ENCODE peak calls at places on chromosome 6, in five cellular contexts. One of them, this sample, is unnamed.

GRCh38 chr6:155472886-155473285 is 17.2 kb upstream of the NOX3 start:
- DNase-seq in activated CD4-positive, alpha-beta T cell treated with anti-CD3 and anti-CD28 coated beads, Interleukin-2, amount 50 U/mL, for 1 hour: no peak
- DNase-seq in memory B cell: no peak
- DNase-seq in stimulated activated CD8-positive, alpha-beta memory T cell treated with anti-CD3 and anti-CD28 coated beads, Interleukin-2, amount 100 ng/mL, for 1 hour: no peak
- DNase-seq in cerebellar cortex: no peak
- DNase-seq in this sample: no peak

GRCh38 chr6:44628347-44628746 is 240.8 kb downstream of the CDC5L start:
- DNase-seq in activated CD4-positive, alpha-beta T cell treated with anti-CD3 and anti-CD28 coated beads, Interleukin-2, amount 50 U/mL, for 1 hour: no peak
- DNase-seq in memory B cell: no peak
- DNase-seq in stimulated activated CD8-positive, alpha-beta memory T cell treated with anti-CD3 and anti-CD28 coated beads, Interleukin-2, amount 100 ng/mL, for 1 hour: no peak
- DNase-seq in cerebellar cortex: no peak
- DNase-seq in this sample: no peak

GRCh38 chr6:36067374-36068011 is 39.9 kb downstream of the MAPK14 start:
- DNase-seq in activated CD4-positive, alpha-beta T cell treated with anti-CD3 and anti-CD28 coated beads, Interleukin-2, amount 50 U/mL, for 1 hour: no peak
- DNase-seq in memory B cell: no peak
- DNase-seq in stimulated activated CD8-positive, alpha-beta memory T cell treated with anti-CD3 and anti-CD28 coated beads, Interleukin-2, amount 100 ng/mL, for 1 hour: no peak
- DNase-seq in cerebellar cortex: no peak
- DNase-seq in this sample: no peak

GRCh38 chr6:168150551-168151444 is 71.8 kb upstream of the FRMD1 start:
- DNase-seq in activated CD4-positive, alpha-beta T cell treated with anti-CD3 and anti-CD28 coated beads, Interleukin-2, amount 50 U/mL, for 1 hour: no peak
- DNase-seq in memory B cell: no peak
- DNase-seq in stimulated activated CD8-positive, alpha-beta memory T cell treated with anti-CD3 and anti-CD28 coated beads, Interleukin-2, amount 100 ng/mL, for 1 hour: no peak
- DNase-seq in cerebellar cortex: no peak
- DNase-seq in this sample: no peak

GRCh38 chr6:25169551-25170335 is 109.4 kb upstream of the CARMIL1 start:
- DNase-seq in activated CD4-positive, alpha-beta T cell treated with anti-CD3 and anti-CD28 coated beads, Interleukin-2, amount 50 U/mL, for 1 hour: no peak
- DNase-seq in memory B cell: no peak
- DNase-seq in stimulated activated CD8-positive, alpha-beta memory T cell treated with anti-CD3 and anti-CD28 coated beads, Interleukin-2, amount 100 ng/mL, for 1 hour: no peak
- DNase-seq in cerebellar cortex: no peak
- DNase-seq in this sample: no peak

GRCh38 chr6:28606424-28607391 is 81.0 kb downstream of the GPX5 start:
- DNase-seq in activated CD4-positive, alpha-beta T cell treated with anti-CD3 and anti-CD28 coated beads, Interleukin-2, amount 50 U/mL, for 1 hour: no peak
- DNase-seq in memory B cell: no peak
- DNase-seq in stimulated activated CD8-positive, alpha-beta memory T cell treated with anti-CD3 and anti-CD28 coated beads, Interleukin-2, amount 100 ng/mL, for 1 hour: no peak
- DNase-seq in cerebellar cortex: peak
- DNase-seq in this sample: peak

GRCh38 chr6:132314432-132314831 is 86.8 kb downstream of the MOXD1 start:
- DNase-seq in activated CD4-positive, alpha-beta T cell treated with anti-CD3 and anti-CD28 coated beads, Interleukin-2, amount 50 U/mL, for 1 hour: no peak
- DNase-seq in memory B cell: no peak
- DNase-seq in stimulated activated CD8-positive, alpha-beta memory T cell treated with anti-CD3 and anti-CD28 coated beads, Interleukin-2, amount 100 ng/mL, for 1 hour: no peak
- DNase-seq in cerebellar cortex: no peak
- DNase-seq in this sample: no peak

GRCh38 chr6:44050872-44051421 is 76.3 kb downstream of the MRPL14 start:
- DNase-seq in activated CD4-positive, alpha-beta T cell treated with anti-CD3 and anti-CD28 coated beads, Interleukin-2, amount 50 U/mL, for 1 hour: no peak
- DNase-seq in memory B cell: no peak
- DNase-seq in stimulated activated CD8-positive, alpha-beta memory T cell treated with anti-CD3 and anti-CD28 coated beads, Interleukin-2, amount 100 ng/mL, for 1 hour: no peak
- DNase-seq in cerebellar cortex: no peak
- DNase-seq in this sample: no peak

GRCh38 chr6:158660331-158660730 is 10.5 kb downstream of the SYTL3 start:
- DNase-seq in activated CD4-positive, alpha-beta T cell treated with anti-CD3 and anti-CD28 coated beads, Interleukin-2, amount 50 U/mL, for 1 hour: peak
- DNase-seq in memory B cell: peak
- DNase-seq in stimulated activated CD8-positive, alpha-beta memory T cell treated with anti-CD3 and anti-CD28 coated beads, Interleukin-2, amount 100 ng/mL, for 1 hour: no peak
- DNase-seq in cerebellar cortex: no peak
- DNase-seq in this sample: no peak

GRCh38 chr6:11248974-11249761 is 16.7 kb upstream of the NEDD9 start:
- DNase-seq in activated CD4-positive, alpha-beta T cell treated with anti-CD3 and anti-CD28 coated beads, Interleukin-2, amount 50 U/mL, for 1 hour: no peak
- DNase-seq in memory B cell: no peak
- DNase-seq in stimulated activated CD8-positive, alpha-beta memory T cell treated with anti-CD3 and anti-CD28 coated beads, Interleukin-2, amount 100 ng/mL, for 1 hour: no peak
- DNase-seq in cerebellar cortex: no peak
- DNase-seq in this sample: no peak

GRCh38 chr6:42960243-42961019 is at the start of gene GNMT:
- DNase-seq in activated CD4-positive, alpha-beta T cell treated with anti-CD3 and anti-CD28 coated beads, Interleukin-2, amount 50 U/mL, for 1 hour: peak
- DNase-seq in memory B cell: peak
- DNase-seq in stimulated activated CD8-positive, alpha-beta memory T cell treated with anti-CD3 and anti-CD28 coated beads, Interleukin-2, amount 100 ng/mL, for 1 hour: no peak
- DNase-seq in cerebellar cortex: peak
- DNase-seq in this sample: no peak

GRCh38 chr6:6749791-6750434 is 161.4 kb downstream of the LY86 start:
- DNase-seq in activated CD4-positive, alpha-beta T cell treated with anti-CD3 and anti-CD28 coated beads, Interleukin-2, amount 50 U/mL, for 1 hour: no peak
- DNase-seq in memory B cell: no peak
- DNase-seq in stimulated activated CD8-positive, alpha-beta memory T cell treated with anti-CD3 and anti-CD28 coated beads, Interleukin-2, amount 100 ng/mL, for 1 hour: no peak
- DNase-seq in cerebellar cortex: no peak
- DNase-seq in this sample: no peak

GRCh38 chr6:166958926-166959861 is 2.8 kb upstream of the RNASET2 start:
- DNase-seq in activated CD4-positive, alpha-beta T cell treated with anti-CD3 and anti-CD28 coated beads, Interleukin-2, amount 50 U/mL, for 1 hour: peak
- DNase-seq in memory B cell: peak
- DNase-seq in stimulated activated CD8-positive, alpha-beta memory T cell treated with anti-CD3 and anti-CD28 coated beads, Interleukin-2, amount 100 ng/mL, for 1 hour: no peak
- DNase-seq in cerebellar cortex: no peak
- DNase-seq in this sample: no peak

GRCh38 chr6:17870302-17871168 is 116.9 kb downstream of the KIF13A start:
- DNase-seq in activated CD4-positive, alpha-beta T cell treated with anti-CD3 and anti-CD28 coated beads, Interleukin-2, amount 50 U/mL, for 1 hour: no peak
- DNase-seq in memory B cell: no peak
- DNase-seq in stimulated activated CD8-positive, alpha-beta memory T cell treated with anti-CD3 and anti-CD28 coated beads, Interleukin-2, amount 100 ng/mL, for 1 hour: no peak
- DNase-seq in cerebellar cortex: no peak
- DNase-seq in this sample: no peak

GRCh38 chr6:37602360-37602759 is 95.3 kb downstream of the MDGA1 start:
- DNase-seq in activated CD4-positive, alpha-beta T cell treated with anti-CD3 and anti-CD28 coated beads, Interleukin-2, amount 50 U/mL, for 1 hour: no peak
- DNase-seq in memory B cell: no peak
- DNase-seq in stimulated activated CD8-positive, alpha-beta memory T cell treated with anti-CD3 and anti-CD28 coated beads, Interleukin-2, amount 100 ng/mL, for 1 hour: no peak
- DNase-seq in cerebellar cortex: no peak
- DNase-seq in this sample: no peak

GRCh38 chr6:44342489-44342888 is at the start of gene SPATS1:
- DNase-seq in activated CD4-positive, alpha-beta T cell treated with anti-CD3 and anti-CD28 coated beads, Interleukin-2, amount 50 U/mL, for 1 hour: no peak
- DNase-seq in memory B cell: no peak
- DNase-seq in stimulated activated CD8-positive, alpha-beta memory T cell treated with anti-CD3 and anti-CD28 coated beads, Interleukin-2, amount 100 ng/mL, for 1 hour: no peak
- DNase-seq in cerebellar cortex: no peak
- DNase-seq in this sample: no peak

GRCh38 chr6:166343157-166343502 is 785 bp upstream of the SFT2D1 start:
- DNase-seq in activated CD4-positive, alpha-beta T cell treated with anti-CD3 and anti-CD28 coated beads, Interleukin-2, amount 50 U/mL, for 1 hour: no peak
- DNase-seq in memory B cell: no peak
- DNase-seq in stimulated activated CD8-positive, alpha-beta memory T cell treated with anti-CD3 and anti-CD28 coated beads, Interleukin-2, amount 100 ng/mL, for 1 hour: no peak
- DNase-seq in cerebellar cortex: no peak
- DNase-seq in this sample: no peak

GRCh38 chr6:136609878-136610706 is 59.9 kb upstream of the MAP7 start:
- DNase-seq in activated CD4-positive, alpha-beta T cell treated with anti-CD3 and anti-CD28 coated beads, Interleukin-2, amount 50 U/mL, for 1 hour: no peak
- DNase-seq in memory B cell: no peak
- DNase-seq in stimulated activated CD8-positive, alpha-beta memory T cell treated with anti-CD3 and anti-CD28 coated beads, Interleukin-2, amount 100 ng/mL, for 1 hour: no peak
- DNase-seq in cerebellar cortex: no peak
- DNase-seq in this sample: no peak

GRCh38 chr6:145544031-145544430 is 191.3 kb downstream of the EPM2A start:
- DNase-seq in activated CD4-positive, alpha-beta T cell treated with anti-CD3 and anti-CD28 coated beads, Interleukin-2, amount 50 U/mL, for 1 hour: no peak
- DNase-seq in memory B cell: no peak
- DNase-seq in stimulated activated CD8-positive, alpha-beta memory T cell treated with anti-CD3 and anti-CD28 coated beads, Interleukin-2, amount 100 ng/mL, for 1 hour: no peak
- DNase-seq in cerebellar cortex: no peak
- DNase-seq in this sample: no peak

GRCh38 chr6:139654888-139655782 is 280.7 kb upstream of the CITED2 start:
- DNase-seq in activated CD4-positive, alpha-beta T cell treated with anti-CD3 and anti-CD28 coated beads, Interleukin-2, amount 50 U/mL, for 1 hour: no peak
- DNase-seq in memory B cell: no peak
- DNase-seq in stimulated activated CD8-positive, alpha-beta memory T cell treated with anti-CD3 and anti-CD28 coated beads, Interleukin-2, amount 100 ng/mL, for 1 hour: no peak
- DNase-seq in cerebellar cortex: no peak
- DNase-seq in this sample: no peak

GRCh38 chr6:125004198-125004597 is 42.0 kb downstream of the RNF217 start:
- DNase-seq in activated CD4-positive, alpha-beta T cell treated with anti-CD3 and anti-CD28 coated beads, Interleukin-2, amount 50 U/mL, for 1 hour: no peak
- DNase-seq in memory B cell: no peak
- DNase-seq in stimulated activated CD8-positive, alpha-beta memory T cell treated with anti-CD3 and anti-CD28 coated beads, Interleukin-2, amount 100 ng/mL, for 1 hour: no peak
- DNase-seq in cerebellar cortex: no peak
- DNase-seq in this sample: no peak

GRCh38 chr6:164230804-164231203 is 816.3 kb downstream of the QKI start:
- DNase-seq in activated CD4-positive, alpha-beta T cell treated with anti-CD3 and anti-CD28 coated beads, Interleukin-2, amount 50 U/mL, for 1 hour: no peak
- DNase-seq in memory B cell: no peak
- DNase-seq in stimulated activated CD8-positive, alpha-beta memory T cell treated with anti-CD3 and anti-CD28 coated beads, Interleukin-2, amount 100 ng/mL, for 1 hour: no peak
- DNase-seq in cerebellar cortex: no peak
- DNase-seq in this sample: no peak

GRCh38 chr6:104789770-104790190 is 69.9 kb downstream of the HACE1 start:
- DNase-seq in activated CD4-positive, alpha-beta T cell treated with anti-CD3 and anti-CD28 coated beads, Interleukin-2, amount 50 U/mL, for 1 hour: no peak
- DNase-seq in memory B cell: no peak
- DNase-seq in stimulated activated CD8-positive, alpha-beta memory T cell treated with anti-CD3 and anti-CD28 coated beads, Interleukin-2, amount 100 ng/mL, for 1 hour: no peak
- DNase-seq in cerebellar cortex: peak
- DNase-seq in this sample: no peak

GRCh38 chr6:163408352-163408991 is 6.0 kb upstream of the QKI start:
- DNase-seq in activated CD4-positive, alpha-beta T cell treated with anti-CD3 and anti-CD28 coated beads, Interleukin-2, amount 50 U/mL, for 1 hour: no peak
- DNase-seq in memory B cell: no peak
- DNase-seq in stimulated activated CD8-positive, alpha-beta memory T cell treated with anti-CD3 and anti-CD28 coated beads, Interleukin-2, amount 100 ng/mL, for 1 hour: no peak
- DNase-seq in cerebellar cortex: no peak
- DNase-seq in this sample: no peak

This sample was measured in D721Med.